ENCODE peak calls at places on chromosomes 12 and 14, in four cellular contexts. G is K562, S is GM12878, W is endothelial cell of umbilical vein. L is an unnamed sample.
A peak's percentile ranks its signal among the peaks of the same experiment; 100 is the strongest.

GRCh38 chr12:93061414-93062099 is 132.5 kb upstream of the EEA1 start:
- DNase-seq in G (no peak), S (no peak), W (peak; percentile 29), L (no peak)

GRCh38 chr12:19539836-19540235 is 100.5 kb downstream of the AEBP2 start:
- DNase-seq in G (no peak), S (no peak), W (no peak), L (no peak)

GRCh38 chr14:101601603-101602465 is 40.5 kb downstream of the DIO3 start:
- DNase-seq in G (no peak), S (no peak), W (no peak), L (no peak)

GRCh38 chr12:48980389-48980952 is 2.3 kb downstream of the WNT1 start:
- DNase-seq in G (peak; percentile 59), S (no peak), W (no peak), L (no peak)

GRCh38 chr12:68175566-68176033 is 16.1 kb upstream of the IFNG start:
- DNase-seq in G (no peak), S (peak; percentile 63), W (no peak), L (no peak)

GRCh38 chr14:74932401-74932901 is 9.4 kb upstream of the RPS6KL1 start:
- DNase-seq in G (no peak), S (no peak), W (peak; percentile 93), L (no peak)

GRCh38 chr14:38848243-38848642 is 254.8 kb downstream of the SEC23A start:
- DNase-seq in G (no peak), S (no peak), W (no peak), L (no peak)

GRCh38 chr14:84144166-84144565 is 1385.8 kb upstream of the FLRT2 start:
- DNase-seq in G (no peak), S (no peak), W (peak; percentile 58), L (peak; percentile 28)

GRCh38 chr12:8644345-8645248 is 18.0 kb downstream of the MFAP5 start:
- DNase-seq in G (no peak), S (peak; percentile 90), W (no peak), L (no peak)

GRCh38 chr14:51394804-51395203 is 154.8 kb downstream of the TMX1 start:
- DNase-seq in G (no peak), S (no peak), W (no peak), L (no peak)

GRCh38 chr12:61095131-61095530 is 1165.1 kb upstream of the USP15 start:
- DNase-seq in G (no peak), S (no peak), W (no peak), L (peak; percentile 4)

GRCh38 chr12:49916129-49916919 is 12.6 kb upstream of the FAIM2 start:
- DNase-seq in G (no peak), S (no peak), W (no peak), L (no peak)

DNA sequence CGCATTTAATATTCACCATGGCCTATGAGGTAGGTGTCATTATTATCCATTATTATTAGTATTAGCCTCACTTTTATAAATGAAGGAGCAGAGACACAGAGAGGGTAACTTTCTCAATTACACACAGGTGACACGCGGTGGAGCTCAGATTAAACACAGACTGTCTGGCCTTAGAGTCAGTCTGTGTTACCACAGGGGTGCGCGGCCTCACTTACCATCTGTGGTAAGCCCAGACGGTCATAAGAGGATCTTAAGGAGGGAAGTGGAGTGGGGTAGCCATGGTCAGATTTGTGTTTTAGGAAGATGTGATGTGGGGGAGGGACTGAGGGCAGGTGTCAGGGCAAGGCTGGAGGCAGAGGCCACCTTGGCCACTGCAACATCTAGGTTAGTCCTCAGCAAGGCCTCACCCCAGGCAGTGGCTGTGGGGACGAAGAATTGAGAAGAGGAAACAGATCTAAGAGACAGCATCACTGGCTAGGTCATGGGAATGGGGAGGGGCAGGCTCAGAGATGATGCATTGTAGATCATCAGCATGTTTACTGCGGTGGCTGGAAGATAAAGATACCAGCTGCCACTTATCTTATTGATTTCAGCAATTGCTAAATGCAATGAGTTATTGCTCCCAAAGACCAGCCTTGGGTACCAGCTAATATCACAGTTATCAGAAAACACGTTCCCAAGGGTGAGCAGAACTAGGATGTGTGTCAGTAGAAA is 67.1 kb downstream of the SERPINA3 start:
- DNase-seq in G (no peak), S (no peak), W (no peak), L (no peak)
- TF ChIP-seq FOS in G (no peak), S (no peak), W (no peak), L (no peak)

GRCh38 chr12:131923260-131923659 is 5.8 kb upstream of the PUS1 start:
- DNase-seq in G (no peak), S (peak; percentile 38), W (no peak), L (no peak)
- TF ChIP-seq FOS in G (no peak), S (no peak), W (no peak), L (no peak)

GRCh38 chr12:132521200-132521580 is 31.2 kb downstream of the FBRSL1 start:
- DNase-seq in G (no peak), S (no peak), W (no peak), L (no peak)

GRCh38 chr12:132518354-132518992 is 28.5 kb downstream of the FBRSL1 start:
- DNase-seq in G (no peak), S (no peak), W (no peak), L (no peak)

GRCh38 chr12:132521726-132522292 is 31.9 kb downstream of the FBRSL1 start:
- DNase-seq in G (no peak), S (no peak), W (no peak), L (no peak)

GRCh38 chr12:132522586-132523380 is 32.8 kb downstream of the FBRSL1 start:
- DNase-seq in G (no peak), S (no peak), W (no peak), L (no peak)

DNA sequence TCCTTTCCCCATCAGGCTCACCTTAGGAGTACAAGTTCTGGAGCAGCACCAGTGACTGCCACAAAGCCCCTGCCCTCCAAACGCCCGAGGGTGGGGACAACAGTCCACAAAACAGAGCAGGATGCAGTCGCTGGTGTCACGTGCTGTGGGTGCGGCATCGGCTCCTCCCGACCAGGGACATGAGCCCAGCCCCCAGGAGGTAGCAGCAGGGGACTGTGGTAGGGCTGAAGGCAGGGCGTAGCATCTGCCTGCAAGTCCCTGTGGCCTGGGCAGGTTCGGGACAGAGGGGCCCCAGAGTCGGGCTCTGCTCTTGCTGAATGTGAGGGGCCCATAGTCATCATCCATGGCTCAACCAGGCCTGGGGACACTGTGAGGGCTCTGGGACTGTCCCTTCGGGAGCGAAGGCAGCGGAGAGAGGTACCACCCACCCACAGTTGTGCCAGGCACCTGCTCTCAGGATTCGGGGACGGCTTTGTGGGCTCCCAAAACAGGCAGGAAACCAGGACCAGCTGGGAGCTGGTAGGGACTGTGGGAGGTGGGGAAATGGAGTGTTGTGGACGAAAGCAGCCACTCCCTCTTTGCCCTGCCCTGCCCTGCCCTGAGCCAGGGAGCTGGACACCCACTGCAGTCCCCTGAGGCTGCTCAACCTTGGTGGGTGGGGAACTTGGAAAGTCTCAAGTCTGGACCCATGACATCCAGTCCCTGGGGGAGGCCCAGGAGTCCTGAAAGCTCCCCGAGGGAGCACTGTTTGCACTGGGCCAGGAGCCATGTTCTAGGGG is 30.7 kb downstream of the FBRSL1 start:
- DNase-seq in G (no peak), S (no peak), W (no peak), L (no peak)
- TF ChIP-seq FOS in G (no peak), S (no peak), W (no peak), L (no peak)

GRCh38 chr12:123655420-123655819 is 15.5 kb upstream of the TCTN2 start:
- DNase-seq in G (no peak), S (peak; percentile 48), W (no peak), L (no peak)

GRCh38 chr12:123654129-123654701 is 16.7 kb upstream of the TCTN2 start:
- DNase-seq in G (no peak), S (no peak), W (no peak), L (no peak)

GRCh38 chr12:123660328-123660727 is 10.6 kb upstream of the TCTN2 start:
- DNase-seq in G (no peak), S (no peak), W (no peak), L (peak; percentile 85)

GRCh38 chr12:123657211-123657610 is 13.7 kb upstream of the TCTN2 start:
- DNase-seq in G (no peak), S (no peak), W (no peak), L (no peak)
- TF ChIP-seq FOS in G (no peak), S (no peak), W (no peak), L (no peak)

GRCh38 chr14:52995998-52996397 is 45.1 kb upstream of the FERMT2 start:
- DNase-seq in G (no peak), S (no peak), W (no peak), L (no peak)

GRCh38 chr14:53001787-53002378 is 51.0 kb upstream of the FERMT2 start:
- DNase-seq in G (no peak), S (no peak), W (no peak), L (no peak)

GRCh38 chr14:53002576-53002975 is 51.7 kb upstream of the FERMT2 start:
- DNase-seq in G (peak; percentile 46), S (no peak), W (no peak), L (peak; percentile 19)

GRCh38 chr14:52996493-52996892 is 45.6 kb upstream of the FERMT2 start:
- DNase-seq in G (no peak), S (no peak), W (no peak), L (no peak)

GRCh38 chr14:52998376-52999010 is 47.6 kb upstream of the FERMT2 start:
- DNase-seq in G (no peak), S (no peak), W (no peak), L (peak; percentile 97)
- TF ChIP-seq FOS in G (no peak), S (no peak), W (no peak), L (no peak)

GRCh38 chr12:90102957-90103652 is 394.5 kb upstream of the ATP2B1 start:
- DNase-seq in G (no peak), S (peak; percentile 24), W (peak; percentile 63), L (peak; percentile 53)
- TF ChIP-seq FOS in G (no peak), S (no peak), W (no peak), L (no peak)

GRCh38 chr12:115988629-115989563 is 288.6 kb downstream of the MED13L start:
- DNase-seq in G (no peak), S (no peak), W (peak; percentile 4), L (peak; percentile 33)

GRCh38 chr12:115984607-115985006 is 292.9 kb downstream of the MED13L start:
- DNase-seq in G (no peak), S (no peak), W (no peak), L (no peak)

GRCh38 chr12:115990241-115990640 is 287.3 kb downstream of the MED13L start:
- DNase-seq in G (no peak), S (no peak), W (no peak), L (no peak)

GRCh38 chr12:115983226-115983798 is 294.2 kb downstream of the MED13L start:
- DNase-seq in G (no peak), S (no peak), W (peak; percentile 9), L (no peak)

DNA sequence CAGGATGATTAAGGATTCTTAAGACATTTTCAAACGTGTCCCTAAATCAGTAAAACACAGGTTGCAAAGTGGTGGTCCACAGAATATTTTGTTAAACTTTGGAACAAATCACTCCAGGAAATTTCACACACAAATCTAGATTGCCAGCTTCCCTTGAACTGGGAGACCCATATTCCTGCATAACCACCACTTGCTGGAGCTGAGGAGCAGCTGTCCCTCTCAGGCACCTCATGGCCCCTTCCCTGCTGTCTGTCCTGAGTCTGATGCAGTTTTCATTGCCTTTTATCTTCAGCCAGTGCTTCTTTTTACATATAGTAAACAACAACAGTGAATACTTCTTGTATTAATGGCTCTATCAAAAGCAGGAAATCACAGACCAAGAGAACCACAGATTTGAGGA is 289.3 kb downstream of the MED13L start:
- DNase-seq in G (no peak), S (no peak), W (peak; percentile 4), L (no peak)
- TF ChIP-seq FOS in G (no peak), S (no peak), W (no peak), L (no peak)

DNA sequence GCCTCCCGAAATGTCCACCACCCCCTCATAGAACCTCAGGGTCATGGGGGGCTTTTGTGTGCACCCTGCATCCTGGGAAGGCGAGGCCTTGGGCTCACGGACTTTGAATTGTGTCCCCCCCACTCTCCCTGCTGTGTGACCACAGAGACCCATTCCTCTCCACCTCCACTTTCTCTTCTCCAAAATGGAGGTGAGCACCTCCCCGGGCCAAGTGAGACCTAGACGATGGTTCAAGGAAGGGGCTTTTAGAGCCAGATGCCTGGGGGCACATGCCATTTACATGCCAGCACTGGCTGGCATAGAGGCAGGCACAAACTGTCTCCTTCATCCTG is 33.5 kb downstream of the CYP46A1 start:
- DNase-seq in G (no peak), S (no peak), W (no peak), L (no peak)
- TF ChIP-seq FOS in G (no peak), S (no peak), W (no peak), L (no peak)

L was measured in IMR-90.